ENCODE peak calls at places on chromosomes 4 and X, in nine cellular contexts. Y, H, D, I, U, V, O, L and Q are unnamed samples.

GRCh38 chr4:33060873-33061542 is 2340.8 kb downstream of the PCDH7 start:
- DNase-seq in V (peak), H (peak), L (peak), U (peak), Y (peak), I (peak), O (peak), D (no peak), Q (no peak)

GRCh38 chr4:8185280-8185679 is 13.8 kb upstream of the SH3TC1 start:
- DNase-seq in D (no peak), L (no peak), U (no peak), V (peak), I (no peak), H (no peak), O (peak), Y (no peak), Q (no peak)

GRCh38 chr4:89245459-89245858 is 62.1 kb downstream of the GPRIN3 start:
- DNase-seq in D (no peak), I (no peak), O (no peak), Y (no peak), U (no peak), V (no peak), H (no peak), L (no peak), Q (no peak)

GRCh38 chr4:26326791-26327190 is 6.0 kb downstream of the RBPJ start:
- DNase-seq in D (no peak), L (no peak), Y (no peak), V (peak), H (no peak), O (peak), I (no peak), U (no peak), Q (no peak)

GRCh38 chr4:136664988-136665387 is 867.3 kb downstream of the PCDH18 start:
- DNase-seq in L (no peak), V (no peak), D (peak), H (no peak), I (no peak), U (no peak), O (no peak), Y (no peak), Q (no peak)

GRCh38 chrX:115911967-115912366 is 258.6 kb upstream of the AGTR2 start:
- DNase-seq in O (no peak), V (no peak), I (no peak), H (no peak), U (no peak), L (no peak), Y (no peak), D (no peak), Q (no peak)

GRCh38 chr4:89829470-89830138 is 7.4 kb downstream of the SNCA start:
- DNase-seq in Y (no peak), O (peak), L (no peak), I (no peak), V (no peak), H (no peak), U (peak), D (no peak), Q (peak)

GRCh38 chr4:140243345-140243753 is 89.4 kb upstream of the MAML3 start:
- DNase-seq in V (no peak), D (peak), Y (peak), L (no peak), U (no peak), I (peak), H (no peak), O (no peak), Q (peak)

GRCh38 chr4:48227662-48228061 is 42.0 kb downstream of the TEC start:
- DNase-seq in O (no peak), V (no peak), H (no peak), D (no peak), U (no peak), Y (no peak), I (no peak), L (no peak), Q (no peak)

GRCh38 chr4:15295421-15296162 is 132.2 kb upstream of the C1QTNF7 start:
- DNase-seq in V (peak), O (peak), H (peak), Y (peak), L (no peak), D (no peak), U (no peak), I (no peak), Q (no peak)

GRCh38 chr4:14848210-14848609 is 154.1 kb upstream of the CPEB2 start:
- DNase-seq in U (no peak), H (no peak), Y (no peak), I (no peak), V (no peak), L (no peak), O (no peak), D (no peak), Q (no peak)

GRCh38 chr4:20254517-20255250 is 3.0 kb downstream of the SLIT2 start:
- DNase-seq in I (peak), V (no peak), D (peak), L (no peak), Y (peak), O (no peak), U (no peak), H (peak), Q (no peak)

GRCh38 chrX:38260231-38260630 is 39.6 kb upstream of the SRPX start:
- DNase-seq in H (peak), O (peak), L (peak), Y (peak), V (no peak), I (peak), U (no peak), D (peak), Q (no peak)

GRCh38 chr4:98092833-98093439 is 50.3 kb downstream of the STPG2 start:
- DNase-seq in U (peak), H (peak), I (peak), D (peak), V (peak), Y (peak), O (peak), L (no peak), Q (no peak)

GRCh38 chr4:110480741-110481271 is 4.9 kb downstream of the ENPEP start:
- DNase-seq in V (no peak), H (no peak), L (no peak), D (no peak), O (peak), I (no peak), Y (no peak), U (no peak), Q (no peak)
- H3K4me3 ChIP-seq in V (no peak), H (no peak), L (no peak), D (no peak), O (no peak), I (no peak), Y (no peak), U (no peak), Q (no peak)

DNA sequence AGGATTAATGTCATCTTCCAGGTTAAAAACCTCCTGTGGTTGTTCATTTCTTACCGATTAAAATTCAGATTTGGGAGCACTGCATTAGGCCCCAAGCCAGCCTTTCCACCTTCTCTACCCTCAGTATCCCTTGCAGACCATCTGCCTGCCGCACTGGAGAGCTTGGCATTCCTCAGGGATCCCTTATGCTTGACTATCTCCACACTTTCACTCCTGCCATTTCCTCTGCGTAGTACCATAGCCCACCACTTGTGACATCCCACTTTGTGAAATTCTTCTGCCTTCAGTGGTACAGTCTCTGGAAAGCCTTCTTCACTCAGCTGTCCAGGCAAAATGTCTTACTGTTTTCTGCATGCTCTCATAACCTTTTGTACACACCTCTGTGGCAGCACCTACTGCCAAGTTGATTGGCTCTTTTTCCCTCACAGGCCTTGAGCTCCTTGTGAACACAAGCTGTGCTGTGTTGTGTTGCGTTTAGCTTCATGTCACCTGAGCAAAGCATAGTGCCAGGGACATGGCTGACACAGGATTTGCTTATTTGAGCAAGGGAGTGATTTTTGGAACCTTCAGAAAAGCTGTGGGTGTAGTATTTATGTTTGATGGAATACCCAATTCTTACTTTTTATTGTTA is 156.4 kb downstream of the ARX start:
- DNase-seq in Y (no peak), I (no peak), V (no peak), U (no peak), O (no peak), D (no peak), L (no peak), H (no peak), Q (no peak)
- TF ChIP-seq CTCF in Y (no peak), I (no peak), V (no peak), U (no peak), O (no peak), D (no peak), L (no peak), H (no peak), Q (no peak)

DNA sequence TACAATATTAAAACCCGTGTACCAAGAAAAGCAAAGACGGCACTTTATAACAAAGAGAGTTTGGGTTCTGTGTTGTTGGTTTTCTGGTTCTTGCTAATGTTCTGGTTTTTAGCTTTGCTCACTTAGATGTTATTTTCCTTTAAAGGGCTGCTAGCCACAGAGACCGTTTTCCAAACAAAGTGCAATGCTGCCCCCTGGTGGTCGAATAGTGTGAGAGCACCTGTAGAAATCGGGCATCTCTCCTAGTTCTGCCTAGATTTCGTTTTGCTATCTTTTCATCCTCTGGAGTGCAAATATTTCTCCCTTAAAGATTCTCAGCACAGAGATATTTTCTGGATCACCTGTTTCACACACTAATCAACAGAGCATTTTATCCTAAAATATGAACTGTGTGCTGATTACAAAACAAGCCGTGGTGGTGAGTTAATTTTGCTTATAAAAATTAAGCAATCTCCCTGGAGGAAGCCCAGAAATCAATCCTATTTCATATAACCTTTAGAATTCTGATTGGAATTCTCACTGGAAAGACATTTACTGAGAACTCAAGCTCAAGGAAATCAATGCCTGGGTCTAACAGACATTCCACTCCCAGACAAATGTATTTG is 334.5 kb upstream of the NOCT start:
- DNase-seq in H (peak), V (peak), L (peak), I (peak), Y (peak), D (peak), U (peak), O (peak), Q (peak)
- H3K4me3 ChIP-seq in H (no peak), V (no peak), L (no peak), I (no peak), Y (no peak), D (no peak), U (no peak), O (no peak), Q (no peak)

GRCh38 chr4:2008921-2009650 is at the start of gene NELFA:
- DNase-seq in Y (peak), L (peak), V (peak), H (peak), I (peak), U (peak), D (peak), O (peak), Q (peak)

GRCh38 chr4:2007804-2008670 is 737 bp downstream of the NELFA start:
- DNase-seq in Y (no peak), V (no peak), L (no peak), O (peak), U (no peak), D (peak), I (peak), H (no peak), Q (no peak)

GRCh38 chr4:2006956-2007653 is 1.7 kb downstream of the NELFA start:
- DNase-seq in D (no peak), V (no peak), Y (no peak), U (no peak), O (peak), H (no peak), L (no peak), I (no peak), Q (no peak)

GRCh38 chr4:2008671-2008920 is 178 bp downstream of the NELFA start:
- DNase-seq in U (no peak), Y (no peak), H (no peak), D (no peak), V (no peak), I (no peak), L (no peak), O (no peak), Q (no peak)

GRCh38 chr4:2009651-2010233 is 968 bp upstream of the NELFA start:
- DNase-seq in D (peak), L (peak), H (peak), U (peak), V (peak), I (peak), O (peak), Y (peak), Q (peak)
- TF ChIP-seq CTCF in D (peak), L (no peak), H (peak), U (no peak), V (peak), I (peak), O (peak), Y (peak), Q (no peak)

DNA sequence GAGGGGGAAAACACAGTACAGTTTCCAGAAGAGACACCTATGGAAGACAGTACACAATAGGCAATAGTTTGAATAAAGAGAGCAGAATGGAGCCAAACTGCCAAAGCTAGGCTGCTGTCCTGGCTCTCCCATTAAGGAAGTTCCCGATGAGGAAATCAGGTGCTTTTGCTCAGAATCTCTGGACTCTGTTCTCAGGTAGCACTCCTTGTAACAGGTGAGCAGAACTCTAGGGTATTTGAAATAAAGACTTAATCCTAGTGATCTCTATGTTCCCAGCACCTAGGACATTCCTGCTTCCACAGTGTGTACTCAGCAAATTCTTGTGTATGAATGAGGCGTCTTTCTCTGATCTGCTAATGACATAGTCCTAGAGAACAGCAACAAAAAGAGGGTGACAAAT is 1.7 kb downstream of the EGF start:
- DNase-seq in Y (no peak), V (no peak), D (no peak), I (no peak), U (no peak), O (no peak), L (no peak), H (no peak), Q (no peak)
- H3K4me3 ChIP-seq in Y (peak), V (no peak), D (no peak), I (no peak), U (no peak), O (no peak), L (no peak), H (no peak), Q (no peak)

GRCh38 chr4:166324321-166324720 is 451.3 kb downstream of the TLL1 start:
- DNase-seq in I (peak), V (peak), O (peak), D (peak), L (no peak), H (peak), Y (peak), U (peak), Q (no peak)
- TF ChIP-seq CTCF in I (peak), V (peak), O (peak), D (peak), L (no peak), H (peak), Y (peak), U (peak), Q (peak)

GRCh38 chr4:101693842-101694398 is 96.6 kb upstream of the BANK1 start:
- DNase-seq in V (no peak), I (peak), U (no peak), D (no peak), O (no peak), H (no peak), L (no peak), Y (no peak), Q (peak)
- H3K4me3 ChIP-seq in V (no peak), I (no peak), U (no peak), D (no peak), O (no peak), H (no peak), L (no peak), Y (no peak), Q (no peak)